ENCODE peak calls at places on chromosome 12, in six cellular contexts. One of them, this sample, is unnamed.

GRCh38 chr12:88361493-88361892 is 218.8 kb downstream of the KITLG start:
- DNase-seq in breast epithelium: no peak
- DNase-seq in A549: peak
- DNase-seq in HCT116: no peak
- DNase-seq in esophagus muscularis mucosa: no peak
- DNase-seq in body of pancreas: no peak
- DNase-seq in this sample: no peak

GRCh38 chr12:51505363-51505762 is 80.7 kb downstream of the SLC4A8 start:
- DNase-seq in breast epithelium: no peak
- DNase-seq in A549: no peak
- DNase-seq in HCT116: no peak
- DNase-seq in esophagus muscularis mucosa: no peak
- DNase-seq in body of pancreas: no peak
- DNase-seq in this sample: no peak

GRCh38 chr12:11771895-11772502 is 122.5 kb downstream of the ETV6 start:
- DNase-seq in breast epithelium: no peak
- DNase-seq in A549: no peak
- DNase-seq in HCT116: no peak
- DNase-seq in esophagus muscularis mucosa: no peak
- DNase-seq in body of pancreas: no peak
- DNase-seq in this sample: no peak

GRCh38 chr12:81261508-81262207 is 183.8 kb downstream of the ACSS3 start:
- DNase-seq in breast epithelium: no peak
- DNase-seq in A549: no peak
- DNase-seq in HCT116: no peak
- DNase-seq in esophagus muscularis mucosa: no peak
- DNase-seq in body of pancreas: no peak
- DNase-seq in this sample: no peak

GRCh38 chr12:51886021-51886710 is 1.7 kb upstream of the ANKRD33 start:
- DNase-seq in breast epithelium: peak
- DNase-seq in A549: peak
- DNase-seq in HCT116: no peak
- DNase-seq in esophagus muscularis mucosa: no peak
- DNase-seq in body of pancreas: peak
- DNase-seq in this sample: peak

GRCh38 chr12:31023271-31023724 is 50.4 kb upstream of the DDX11 start:
- DNase-seq in breast epithelium: no peak
- DNase-seq in A549: no peak
- DNase-seq in HCT116: no peak
- DNase-seq in esophagus muscularis mucosa: no peak
- DNase-seq in body of pancreas: no peak
- DNase-seq in this sample: peak

GRCh38 chr12:125132698-125133400 is 67.6 kb downstream of the AACS start:
- DNase-seq in breast epithelium: no peak
- DNase-seq in A549: no peak
- DNase-seq in HCT116: no peak
- DNase-seq in esophagus muscularis mucosa: no peak
- DNase-seq in body of pancreas: no peak
- DNase-seq in this sample: no peak

GRCh38 chr12:109450980-109451379 is 26.1 kb downstream of the KCTD10 start:
- DNase-seq in breast epithelium: no peak
- DNase-seq in A549: no peak
- DNase-seq in HCT116: no peak
- DNase-seq in esophagus muscularis mucosa: no peak
- DNase-seq in body of pancreas: no peak
- DNase-seq in this sample: no peak

GRCh38 chr12:58253663-58254062 is 312.3 kb downstream of the ATP23 start:
- DNase-seq in breast epithelium: no peak
- DNase-seq in A549: no peak
- DNase-seq in HCT116: no peak
- DNase-seq in esophagus muscularis mucosa: no peak
- DNase-seq in body of pancreas: no peak
- DNase-seq in this sample: no peak

GRCh38 chr12:62256408-62257079 is 3.7 kb upstream of the USP15 start:
- DNase-seq in breast epithelium: no peak
- DNase-seq in A549: no peak
- DNase-seq in HCT116: no peak
- DNase-seq in esophagus muscularis mucosa: no peak
- DNase-seq in body of pancreas: peak
- DNase-seq in this sample: no peak

GRCh38 chr12:86666311-86666710 is 410.1 kb upstream of the MGAT4C start:
- DNase-seq in breast epithelium: no peak
- DNase-seq in A549: no peak
- DNase-seq in HCT116: no peak
- DNase-seq in esophagus muscularis mucosa: no peak
- DNase-seq in body of pancreas: no peak
- DNase-seq in this sample: no peak

GRCh38 chr12:64450711-64451486 is 1.0 kb upstream of the TBK1 start:
- DNase-seq in breast epithelium: no peak
- DNase-seq in A549: no peak
- DNase-seq in HCT116: no peak
- DNase-seq in esophagus muscularis mucosa: no peak
- DNase-seq in body of pancreas: no peak
- DNase-seq in this sample: no peak

GRCh38 chr12:64452559-64453329 is 824 bp downstream of the TBK1 start:
- DNase-seq in breast epithelium: peak
- DNase-seq in A549: peak
- DNase-seq in HCT116: peak
- DNase-seq in esophagus muscularis mucosa: no peak
- DNase-seq in body of pancreas: peak
- DNase-seq in this sample: no peak

GRCh38 chr12:64451687-64452558 is at the start of gene TBK1:
- DNase-seq in breast epithelium: peak
- DNase-seq in A549: peak
- DNase-seq in HCT116: peak
- DNase-seq in esophagus muscularis mucosa: peak
- DNase-seq in body of pancreas: peak
- DNase-seq in this sample: no peak

GRCh38 chr12:64446295-64446694 is 5.6 kb upstream of the TBK1 start:
- DNase-seq in breast epithelium: no peak
- DNase-seq in A549: no peak
- DNase-seq in HCT116: no peak
- DNase-seq in esophagus muscularis mucosa: no peak
- DNase-seq in body of pancreas: no peak
- DNase-seq in this sample: no peak

DNA sequence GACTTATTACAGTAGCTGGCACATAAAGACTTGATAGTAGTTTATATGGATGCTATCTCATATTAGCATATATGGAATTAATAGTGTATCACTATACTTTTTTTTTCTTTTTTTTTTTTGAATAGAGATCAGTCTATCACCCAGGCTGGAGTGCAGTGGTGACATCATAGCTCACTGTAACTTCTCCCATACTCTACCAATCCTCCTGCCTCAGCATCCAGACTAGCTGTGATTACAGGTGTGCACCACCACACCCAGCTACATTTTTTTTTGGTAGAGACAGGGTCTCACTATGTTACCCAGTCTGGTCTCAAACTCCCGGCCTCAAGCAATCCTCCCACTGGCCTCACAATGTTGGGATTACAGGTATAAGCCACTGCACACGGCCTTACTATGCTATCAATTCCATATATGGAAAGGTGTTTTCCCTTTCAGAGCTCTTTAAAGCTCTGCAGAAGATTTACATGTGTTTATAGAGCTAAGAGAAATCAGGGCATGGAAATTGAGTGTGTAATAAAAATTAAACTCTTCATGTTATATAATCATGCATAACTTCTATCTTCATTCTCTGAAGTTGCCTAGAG is 1.8 kb upstream of the TBK1 start:
- DNase-seq in breast epithelium: no peak
- DNase-seq in A549: no peak
- DNase-seq in HCT116: no peak
- DNase-seq in esophagus muscularis mucosa: no peak
- DNase-seq in body of pancreas: no peak
- DNase-seq in this sample: no peak
- TF ChIP-seq POLR2A in breast epithelium: no peak
- TF ChIP-seq POLR2A in A549: no peak
- TF ChIP-seq POLR2A in HCT116: no peak
- TF ChIP-seq POLR2A in esophagus muscularis mucosa: no peak
- TF ChIP-seq POLR2A in body of pancreas: no peak
- TF ChIP-seq POLR2A in this sample: no peak

DNA sequence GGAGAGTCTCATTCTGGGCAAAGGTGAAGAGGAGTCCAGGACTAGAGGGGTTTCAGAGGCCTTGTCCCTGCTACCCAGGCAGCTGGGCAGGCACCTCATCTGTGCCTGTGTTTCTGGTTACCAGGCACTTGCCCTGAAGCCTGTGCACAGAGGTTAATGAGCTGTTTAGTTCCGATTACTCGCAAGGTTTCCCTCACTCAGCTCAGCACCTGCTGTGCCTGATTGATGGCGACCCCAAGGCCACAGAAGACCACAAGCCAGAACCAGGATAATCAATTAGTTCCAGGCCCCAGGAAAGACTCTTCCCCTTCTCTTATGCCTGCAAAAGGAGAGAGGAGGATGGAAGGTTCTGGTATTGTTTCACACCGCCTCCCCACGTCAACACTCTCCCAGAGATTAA is 88.8 kb upstream of the NOS1 start:
- DNase-seq in breast epithelium: no peak
- DNase-seq in A549: no peak
- DNase-seq in HCT116: no peak
- DNase-seq in esophagus muscularis mucosa: no peak
- DNase-seq in body of pancreas: no peak
- DNase-seq in this sample: no peak
- H3K27ac ChIP-seq in breast epithelium: no peak
- H3K27ac ChIP-seq in A549: no peak
- H3K27ac ChIP-seq in HCT116: no peak
- H3K27ac ChIP-seq in esophagus muscularis mucosa: no peak
- H3K27ac ChIP-seq in body of pancreas: no peak
- H3K27ac ChIP-seq in this sample: no peak

GRCh38 chr12:95216704-95217376 is 427 bp downstream of the FGD6 start:
- DNase-seq in breast epithelium: no peak
- DNase-seq in A549: peak
- DNase-seq in HCT116: no peak
- DNase-seq in esophagus muscularis mucosa: peak
- DNase-seq in body of pancreas: no peak
- DNase-seq in this sample: no peak
- TF ChIP-seq POLR2A in breast epithelium: peak
- TF ChIP-seq POLR2A in A549: peak
- TF ChIP-seq POLR2A in HCT116: no peak
- TF ChIP-seq POLR2A in esophagus muscularis mucosa: no peak
- TF ChIP-seq POLR2A in body of pancreas: no peak
- TF ChIP-seq POLR2A in this sample: no peak

GRCh38 chr12:93115198-93115601 is 186.1 kb upstream of the EEA1 start:
- DNase-seq in breast epithelium: no peak
- DNase-seq in A549: no peak
- DNase-seq in HCT116: no peak
- DNase-seq in esophagus muscularis mucosa: no peak
- DNase-seq in body of pancreas: no peak
- DNase-seq in this sample: no peak
- H3K27ac ChIP-seq in breast epithelium: no peak
- H3K27ac ChIP-seq in A549: no peak
- H3K27ac ChIP-seq in HCT116: no peak
- H3K27ac ChIP-seq in esophagus muscularis mucosa: no peak
- H3K27ac ChIP-seq in body of pancreas: no peak
- H3K27ac ChIP-seq in this sample: peak

GRCh38 chr12:111126331-111126730 is 206.0 kb upstream of the MYL2 start:
- DNase-seq in breast epithelium: no peak
- DNase-seq in A549: peak
- DNase-seq in HCT116: no peak
- DNase-seq in esophagus muscularis mucosa: no peak
- DNase-seq in body of pancreas: peak
- DNase-seq in this sample: no peak
- TF ChIP-seq POLR2A in breast epithelium: no peak
- TF ChIP-seq POLR2A in A549: no peak
- TF ChIP-seq POLR2A in HCT116: no peak
- TF ChIP-seq POLR2A in esophagus muscularis mucosa: no peak
- TF ChIP-seq POLR2A in body of pancreas: no peak
- TF ChIP-seq POLR2A in this sample: no peak

DNA sequence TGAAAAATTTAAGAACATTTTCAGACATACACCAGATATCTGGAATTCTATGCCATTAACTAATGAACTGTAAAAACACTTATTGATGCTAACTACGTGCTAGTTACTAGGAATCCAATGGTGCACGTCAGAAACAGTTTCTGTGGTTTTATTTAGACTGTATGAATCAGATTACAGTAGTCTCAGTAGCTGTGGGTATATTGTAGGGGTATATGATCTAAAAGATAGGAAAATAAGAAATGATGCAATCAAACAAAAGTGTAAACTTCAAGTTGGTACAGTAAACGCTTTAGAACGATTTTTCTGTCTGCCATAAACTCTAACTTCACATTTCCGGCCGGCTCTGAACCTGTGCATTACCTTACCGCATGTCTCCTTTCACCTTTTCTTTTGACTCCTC is 2.3 kb downstream of the ABCC9 start:
- DNase-seq in breast epithelium: no peak
- DNase-seq in A549: no peak
- DNase-seq in HCT116: no peak
- DNase-seq in esophagus muscularis mucosa: no peak
- DNase-seq in body of pancreas: no peak
- DNase-seq in this sample: no peak
- H3K27ac ChIP-seq in breast epithelium: no peak
- H3K27ac ChIP-seq in A549: no peak
- H3K27ac ChIP-seq in HCT116: no peak
- H3K27ac ChIP-seq in esophagus muscularis mucosa: peak
- H3K27ac ChIP-seq in body of pancreas: no peak
- H3K27ac ChIP-seq in this sample: peak

DNA sequence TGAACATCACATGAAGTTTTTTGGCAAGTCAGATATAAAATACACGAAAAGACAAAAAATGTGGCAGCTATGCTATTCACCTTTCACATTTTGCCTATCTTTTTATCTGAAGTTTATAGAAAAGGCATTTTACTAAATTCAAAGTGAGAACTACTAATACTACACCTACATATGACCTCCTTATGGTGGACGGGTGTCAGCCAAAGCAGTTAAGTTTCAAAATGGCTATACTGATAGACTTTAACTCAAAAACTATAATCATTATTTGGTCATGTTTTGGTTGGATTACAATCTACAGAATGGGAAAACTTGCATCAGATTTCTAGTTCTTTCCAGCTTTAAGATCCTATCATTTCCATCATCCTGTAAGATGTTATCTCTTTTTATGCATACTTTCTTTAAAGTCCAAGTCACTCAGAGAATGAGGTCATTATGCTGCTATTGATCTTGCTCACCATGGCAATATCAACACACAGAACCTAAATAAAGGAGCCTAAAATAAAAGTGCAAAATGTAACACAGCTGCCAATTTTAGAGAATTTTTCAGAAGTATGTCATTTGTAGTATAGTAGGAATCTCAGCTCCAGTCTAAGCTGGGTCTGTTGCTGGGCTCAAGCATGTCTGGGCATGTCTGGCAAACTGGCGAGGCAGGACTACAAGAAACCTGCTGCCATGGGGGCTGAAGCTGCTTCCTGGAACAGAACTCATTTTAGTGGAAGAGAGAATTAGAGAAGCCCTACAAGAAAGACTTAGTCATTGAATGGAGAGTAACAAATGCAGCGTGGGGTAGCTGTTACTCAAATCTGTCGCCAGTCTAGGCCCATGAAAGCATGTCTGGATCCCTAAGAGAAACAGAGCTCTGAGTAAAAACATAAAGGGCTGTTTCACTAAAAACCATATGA is 7.6 kb upstream of the AEBP2 start:
- DNase-seq in breast epithelium: no peak
- DNase-seq in A549: peak
- DNase-seq in HCT116: no peak
- DNase-seq in esophagus muscularis mucosa: no peak
- DNase-seq in body of pancreas: no peak
- DNase-seq in this sample: peak
- TF ChIP-seq POLR2A in breast epithelium: no peak
- TF ChIP-seq POLR2A in A549: no peak
- TF ChIP-seq POLR2A in HCT116: no peak
- TF ChIP-seq POLR2A in esophagus muscularis mucosa: no peak
- TF ChIP-seq POLR2A in body of pancreas: no peak
- TF ChIP-seq POLR2A in this sample: no peak